ENCODE peak calls at places on chromosomes 6 and 20, in five cellular contexts. One of them, this sample, is unnamed.

GRCh38 chr6:5401845-5402738 is 140.8 kb downstream of the FARS2 start:
- DNase-seq in A549: no peak
- DNase-seq in CD4-positive, alpha-beta memory T cell: no peak
- DNase-seq in mammary epithelial cell: no peak
- DNase-seq in osteoblast: no peak
- DNase-seq in this sample: no peak

GRCh38 chr20:61628901-61629300 is 376.8 kb downstream of the CDH4 start:
- DNase-seq in mammary epithelial cell: peak; percentile 27
- DNase-seq in A549: no peak
- DNase-seq in CD4-positive, alpha-beta memory T cell: no peak
- DNase-seq in osteoblast: no peak
- DNase-seq in this sample: no peak

GRCh38 chr6:124199226-124199625 is 395.6 kb downstream of the NKAIN2 start:
- DNase-seq in CD4-positive, alpha-beta memory T cell: no peak
- DNase-seq in osteoblast: no peak
- DNase-seq in A549: no peak
- DNase-seq in mammary epithelial cell: no peak
- DNase-seq in this sample: no peak

GRCh38 chr6:128759901-128760300 is 123.0 kb upstream of the LAMA2 start:
- DNase-seq in osteoblast: no peak
- DNase-seq in CD4-positive, alpha-beta memory T cell: no peak
- DNase-seq in A549: no peak
- DNase-seq in mammary epithelial cell: no peak
- DNase-seq in this sample: no peak

GRCh38 chr6:43186019-43186418 is 4.0 kb downstream of the CUL9 start:
- DNase-seq in osteoblast: no peak
- DNase-seq in mammary epithelial cell: no peak
- DNase-seq in CD4-positive, alpha-beta memory T cell: no peak
- DNase-seq in A549: no peak
- DNase-seq in this sample: no peak

GRCh38 chr20:12997128-12997655 is 11.6 kb upstream of the SPTLC3 start:
- DNase-seq in CD4-positive, alpha-beta memory T cell: no peak
- DNase-seq in mammary epithelial cell: no peak
- DNase-seq in A549: no peak
- DNase-seq in osteoblast: no peak
- DNase-seq in this sample: no peak

GRCh38 chr6:6886886-6887285 is 220.9 kb upstream of the RREB1 start:
- DNase-seq in mammary epithelial cell: no peak
- DNase-seq in osteoblast: no peak
- DNase-seq in CD4-positive, alpha-beta memory T cell: no peak
- DNase-seq in A549: no peak
- DNase-seq in this sample: no peak

GRCh38 chr20:36128463-36129176 is 25.9 kb upstream of the EPB41L1 start:
- DNase-seq in CD4-positive, alpha-beta memory T cell: no peak
- DNase-seq in A549: no peak
- DNase-seq in mammary epithelial cell: peak; percentile 46
- DNase-seq in osteoblast: peak; percentile 91
- DNase-seq in this sample: no peak

GRCh38 chr20:23139524-23139923 is 53.4 kb upstream of the CD93 start:
- DNase-seq in osteoblast: no peak
- DNase-seq in A549: no peak
- DNase-seq in CD4-positive, alpha-beta memory T cell: no peak
- DNase-seq in mammary epithelial cell: peak; percentile 82
- DNase-seq in this sample: no peak

GRCh38 chr6:30670760-30671527 is 1.9 kb downstream of the DHX16 start:
- DNase-seq in A549: no peak
- DNase-seq in osteoblast: peak; percentile 62
- DNase-seq in mammary epithelial cell: no peak
- DNase-seq in CD4-positive, alpha-beta memory T cell: no peak
- DNase-seq in this sample: no peak

GRCh38 chr20:40776702-40777457 is 87.8 kb upstream of the MAFB start:
- DNase-seq in A549: no peak
- DNase-seq in osteoblast: no peak
- DNase-seq in mammary epithelial cell: no peak
- DNase-seq in CD4-positive, alpha-beta memory T cell: no peak
- DNase-seq in this sample: peak; percentile 55

GRCh38 chr6:164109770-164110140 is 695.2 kb downstream of the QKI start:
- DNase-seq in A549: no peak
- DNase-seq in osteoblast: no peak
- DNase-seq in CD4-positive, alpha-beta memory T cell: no peak
- DNase-seq in mammary epithelial cell: no peak
- DNase-seq in this sample: no peak

GRCh38 chr6:40419377-40419776 is 167.8 kb downstream of the LRFN2 start:
- DNase-seq in osteoblast: no peak
- DNase-seq in A549: no peak
- DNase-seq in CD4-positive, alpha-beta memory T cell: no peak
- DNase-seq in mammary epithelial cell: peak; percentile 81
- DNase-seq in this sample: no peak

GRCh38 chr6:44831002-44831610 is 443.6 kb downstream of the CDC5L start:
- DNase-seq in CD4-positive, alpha-beta memory T cell: no peak
- DNase-seq in A549: no peak
- DNase-seq in mammary epithelial cell: no peak
- DNase-seq in osteoblast: no peak
- DNase-seq in this sample: no peak

GRCh38 chr6:149196091-149196490 is 121.4 kb upstream of the TAB2 start:
- DNase-seq in A549: no peak
- DNase-seq in CD4-positive, alpha-beta memory T cell: no peak
- DNase-seq in osteoblast: no peak
- DNase-seq in mammary epithelial cell: no peak
- DNase-seq in this sample: no peak

GRCh38 chr6:26187981-26188635 is 100.9 kb downstream of the HFE start:
- DNase-seq in mammary epithelial cell: no peak
- DNase-seq in CD4-positive, alpha-beta memory T cell: no peak
- DNase-seq in osteoblast: no peak
- DNase-seq in A549: no peak
- DNase-seq in this sample: no peak

GRCh38 chr6:108825326-108825725 is 22.9 kb upstream of the ARMC2 start:
- DNase-seq in CD4-positive, alpha-beta memory T cell: no peak
- DNase-seq in osteoblast: no peak
- DNase-seq in mammary epithelial cell: no peak
- DNase-seq in A549: no peak
- DNase-seq in this sample: no peak
- H3K27ac ChIP-seq in CD4-positive, alpha-beta memory T cell: no peak overlapping the region
- H3K27ac ChIP-seq in osteoblast: no peak overlapping the region
- H3K27ac ChIP-seq in mammary epithelial cell: no peak overlapping the region
- H3K27ac ChIP-seq in A549: no peak overlapping the region
- H3K27ac ChIP-seq in this sample: no peak overlapping the region

GRCh38 chr6:39400026-39400425 is 77.5 kb upstream of the KCNK16 start:
- DNase-seq in mammary epithelial cell: no peak
- DNase-seq in osteoblast: no peak
- DNase-seq in A549: no peak
- DNase-seq in CD4-positive, alpha-beta memory T cell: no peak
- DNase-seq in this sample: no peak

GRCh38 chr6:39401376-39401775 is 78.9 kb upstream of the KCNK16 start:
- DNase-seq in osteoblast: peak; percentile 18
- DNase-seq in A549: no peak
- DNase-seq in mammary epithelial cell: no peak
- DNase-seq in CD4-positive, alpha-beta memory T cell: no peak
- DNase-seq in this sample: no peak

GRCh38 chr6:39404312-39404711 is 81.8 kb upstream of the KCNK16 start:
- DNase-seq in A549: no peak
- DNase-seq in CD4-positive, alpha-beta memory T cell: no peak
- DNase-seq in mammary epithelial cell: no peak
- DNase-seq in osteoblast: no peak
- DNase-seq in this sample: no peak

GRCh38 chr6:39403304-39403703 is 80.8 kb upstream of the KCNK16 start:
- DNase-seq in mammary epithelial cell: no peak
- DNase-seq in A549: no peak
- DNase-seq in osteoblast: no peak
- DNase-seq in CD4-positive, alpha-beta memory T cell: no peak
- DNase-seq in this sample: no peak

DNA sequence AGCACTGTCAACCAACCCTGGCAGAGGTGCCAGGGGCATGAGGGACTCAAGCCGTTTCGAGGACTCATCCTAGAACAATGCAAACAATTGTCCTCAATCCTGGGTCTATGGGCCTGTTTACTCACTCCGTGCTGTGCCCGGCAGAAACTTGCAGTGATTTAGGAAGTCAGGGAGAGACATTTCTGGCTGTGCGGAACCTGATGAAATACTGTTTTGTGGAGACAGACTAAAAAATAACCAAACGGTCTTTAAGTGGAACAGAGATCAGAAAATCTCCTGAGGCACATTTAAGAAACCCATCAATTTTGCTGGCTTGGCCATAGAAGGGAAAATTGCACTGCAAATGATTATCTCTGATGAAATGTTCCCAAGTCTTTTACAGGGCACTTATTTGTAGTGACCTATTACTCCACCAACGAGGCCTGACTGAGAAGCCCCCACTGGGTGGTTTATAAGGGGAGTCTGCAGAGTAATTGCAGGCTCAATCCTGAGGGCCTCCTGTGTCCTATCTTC is 79.8 kb upstream of the KCNK16 start:
- DNase-seq in osteoblast: peak; percentile 79
- DNase-seq in A549: no peak
- DNase-seq in CD4-positive, alpha-beta memory T cell: no peak
- DNase-seq in mammary epithelial cell: peak; percentile 46
- DNase-seq in this sample: no peak
- H3K27ac ChIP-seq in osteoblast: no peak overlapping the region
- H3K27ac ChIP-seq in A549: no peak overlapping the region
- H3K27ac ChIP-seq in CD4-positive, alpha-beta memory T cell: no peak overlapping the region
- H3K27ac ChIP-seq in mammary epithelial cell: no peak overlapping the region
- H3K27ac ChIP-seq in this sample: no peak overlapping the region

DNA sequence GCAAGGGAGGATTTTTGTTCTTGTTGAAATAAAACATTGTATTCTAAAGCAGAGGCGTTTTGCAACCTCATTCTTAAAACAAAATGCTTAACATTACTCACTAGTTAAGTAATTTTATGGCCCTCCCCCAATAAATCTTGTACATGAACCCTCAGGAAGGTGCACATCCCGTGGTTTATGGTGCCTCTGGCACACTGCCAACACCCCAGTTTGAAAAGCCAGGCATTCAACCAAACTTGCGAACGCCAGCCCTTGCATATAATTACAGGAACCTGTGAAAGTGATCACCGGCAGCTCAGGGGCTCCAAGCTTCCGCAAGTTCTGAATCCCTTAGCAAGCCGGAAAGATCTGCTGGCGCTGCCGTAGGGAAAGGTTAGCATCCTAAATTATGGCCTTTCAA is 1109.0 kb upstream of the FLRT3 start:
- DNase-seq in osteoblast: no peak
- DNase-seq in CD4-positive, alpha-beta memory T cell: no peak
- DNase-seq in mammary epithelial cell: peak; percentile 84
- DNase-seq in A549: no peak
- DNase-seq in this sample: peak; percentile 32
- H3K27ac ChIP-seq in osteoblast: no peak overlapping the region
- H3K27ac ChIP-seq in CD4-positive, alpha-beta memory T cell: no peak overlapping the region
- H3K27ac ChIP-seq in mammary epithelial cell: peak overlapping the region; percentile 26
- H3K27ac ChIP-seq in A549: no peak overlapping the region
- H3K27ac ChIP-seq in this sample: no peak overlapping the region

DNA sequence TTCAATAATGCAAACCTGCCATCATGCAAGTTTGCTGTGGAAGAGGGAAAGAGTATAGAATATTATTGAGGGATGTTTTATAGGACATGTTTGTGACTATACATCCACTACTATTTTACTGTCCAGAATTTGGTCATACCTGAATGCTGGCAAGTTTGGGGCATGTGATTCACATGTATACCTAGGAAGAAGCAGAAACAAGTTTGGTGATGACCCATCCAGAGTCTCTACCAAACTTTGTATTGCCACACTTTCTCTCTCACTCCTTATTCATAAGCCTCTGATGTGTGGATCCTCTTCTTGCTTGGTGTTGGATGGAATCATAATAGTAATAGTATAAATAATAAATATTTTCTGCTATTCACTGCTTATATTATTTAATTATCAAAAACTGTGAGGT is 108.5 kb upstream of the FLRT3 start:
- DNase-seq in osteoblast: no peak
- DNase-seq in mammary epithelial cell: peak; percentile 28
- DNase-seq in A549: no peak
- DNase-seq in CD4-positive, alpha-beta memory T cell: no peak
- DNase-seq in this sample: no peak
- H3K27ac ChIP-seq in osteoblast: no peak overlapping the region
- H3K27ac ChIP-seq in mammary epithelial cell: no peak overlapping the region
- H3K27ac ChIP-seq in A549: no peak overlapping the region
- H3K27ac ChIP-seq in CD4-positive, alpha-beta memory T cell: no peak overlapping the region
- H3K27ac ChIP-seq in this sample: no peak overlapping the region

GRCh38 chr6:13332349-13332706 is 4.0 kb upstream of the TBC1D7 start:
- DNase-seq in mammary epithelial cell: no peak
- DNase-seq in CD4-positive, alpha-beta memory T cell: no peak
- DNase-seq in osteoblast: no peak
- DNase-seq in A549: no peak
- DNase-seq in this sample: no peak

GRCh38 chr6:13339863-13340635 is 11.7 kb upstream of the TBC1D7 start:
- DNase-seq in osteoblast: no peak
- DNase-seq in CD4-positive, alpha-beta memory T cell: no peak
- DNase-seq in A549: no peak
- DNase-seq in mammary epithelial cell: no peak
- DNase-seq in this sample: no peak

GRCh38 chr6:13338038-13338437 is 9.7 kb upstream of the TBC1D7 start:
- DNase-seq in CD4-positive, alpha-beta memory T cell: no peak
- DNase-seq in mammary epithelial cell: no peak
- DNase-seq in A549: no peak
- DNase-seq in osteoblast: no peak
- DNase-seq in this sample: no peak

GRCh38 chr6:13334953-13335352 is 6.6 kb upstream of the TBC1D7 start:
- DNase-seq in mammary epithelial cell: no peak
- DNase-seq in A549: no peak
- DNase-seq in osteoblast: no peak
- DNase-seq in CD4-positive, alpha-beta memory T cell: no peak
- DNase-seq in this sample: no peak

GRCh38 chr6:13336553-13336952 is 8.2 kb upstream of the TBC1D7 start:
- DNase-seq in osteoblast: peak; percentile 84
- DNase-seq in CD4-positive, alpha-beta memory T cell: peak; percentile 64
- DNase-seq in A549: peak; percentile 65
- DNase-seq in mammary epithelial cell: peak; percentile 95
- DNase-seq in this sample: peak; percentile 84
- H3K27ac ChIP-seq in osteoblast: no peak overlapping the region
- H3K27ac ChIP-seq in CD4-positive, alpha-beta memory T cell: no peak overlapping the region
- H3K27ac ChIP-seq in A549: peak overlapping the region; percentile 25
- H3K27ac ChIP-seq in mammary epithelial cell: peak overlapping the region; percentile 43
- H3K27ac ChIP-seq in this sample: no peak overlapping the region

GRCh38 chr6:64681416-64682160 is 1025.4 kb downstream of the EYS start:
- DNase-seq in osteoblast: no peak
- DNase-seq in CD4-positive, alpha-beta memory T cell: no peak
- DNase-seq in mammary epithelial cell: no peak
- DNase-seq in A549: no peak
- DNase-seq in this sample: no peak
- H3K27ac ChIP-seq in osteoblast: no peak overlapping the region
- H3K27ac ChIP-seq in CD4-positive, alpha-beta memory T cell: no peak overlapping the region
- H3K27ac ChIP-seq in mammary epithelial cell: no peak overlapping the region
- H3K27ac ChIP-seq in A549: no peak overlapping the region
- H3K27ac ChIP-seq in this sample: no peak overlapping the region

DNA sequence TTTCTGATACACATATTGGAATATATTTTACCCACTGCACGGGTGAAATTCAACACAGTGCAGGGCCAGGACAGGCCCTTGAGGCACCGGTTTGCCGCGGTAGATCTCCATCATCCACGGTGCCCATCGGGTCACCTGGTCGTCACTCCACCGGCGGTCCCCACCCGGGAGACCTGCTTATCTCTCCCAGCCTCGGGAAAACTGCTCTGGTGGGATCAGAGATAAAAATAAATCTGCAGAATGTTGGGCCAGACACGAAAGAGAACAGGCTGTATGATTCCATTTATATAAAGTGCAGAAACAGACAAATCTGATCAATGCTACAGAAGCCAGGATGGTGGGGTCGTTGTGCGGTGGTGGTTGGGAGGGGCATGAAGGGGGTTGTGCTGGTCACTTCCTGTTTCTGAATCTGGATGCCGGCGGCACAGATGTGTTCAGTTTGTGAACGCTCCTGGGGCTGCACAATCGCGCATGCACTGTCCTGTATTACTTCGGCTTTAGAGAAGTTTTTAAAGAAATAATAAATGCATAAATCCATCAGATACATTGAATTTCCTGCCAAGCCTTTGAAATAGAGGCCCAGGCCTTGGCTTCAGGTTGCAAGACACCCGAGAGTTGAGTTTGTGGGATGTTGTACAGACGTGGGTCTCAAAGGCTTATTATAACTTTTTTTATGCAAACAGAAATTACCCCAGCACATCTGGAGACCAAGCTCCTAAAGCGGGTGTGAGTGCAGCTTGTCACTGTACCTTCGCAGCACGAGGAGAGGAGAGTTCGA is 54.3 kb downstream of the ANKRD60 start:
- DNase-seq in osteoblast: peak; percentile 23
- DNase-seq in CD4-positive, alpha-beta memory T cell: no peak
- DNase-seq in A549: no peak
- DNase-seq in mammary epithelial cell: no peak
- DNase-seq in this sample: no peak
- H3K27ac ChIP-seq in osteoblast: peak overlapping the region; percentile 28
- H3K27ac ChIP-seq in CD4-positive, alpha-beta memory T cell: no peak overlapping the region
- H3K27ac ChIP-seq in A549: no peak overlapping the region
- H3K27ac ChIP-seq in mammary epithelial cell: no peak overlapping the region
- H3K27ac ChIP-seq in this sample: no peak overlapping the region

This sample was measured in SK-N-MC.